ENCODE peak calls at places on chromosomes 13 and 19, in four cellular contexts. G is K562, F is A549, W is HCT116. Q is an unnamed sample.

GRCh38 chr19:30564551-30565011 is 192.4 kb downstream of the ZNF536 start:
- DNase-seq in W (no peak), F (no peak), G (no peak), Q (no peak)

GRCh38 chr19:47310819-47311218 is 1.2 kb downstream of the C5AR1 start:
- DNase-seq in G (no peak), W (no peak), F (peak), Q (peak)

GRCh38 chr13:94550030-94550738 is 45.8 kb downstream of the TGDS start:
- DNase-seq in F (no peak), W (no peak), G (no peak), Q (peak)

GRCh38 chr13:100887729-100888151 is 213.1 kb upstream of the TMTC4 start:
- DNase-seq in F (peak), G (no peak), W (no peak), Q (peak)

GRCh38 chr19:46717716-46718143 is 816 bp upstream of the PRKD2 start:
- DNase-seq in G (no peak), F (no peak), W (no peak), Q (no peak)

GRCh38 chr13:46521921-46522691 is 30.9 kb upstream of the LRCH1 start:
- DNase-seq in W (no peak), G (no peak), F (no peak), Q (no peak)

GRCh38 chr19:9178901-9179300 is at the start of gene OR7D2:
- DNase-seq in G (no peak), W (no peak), F (no peak), Q (peak)

GRCh38 chr13:39462456-39462855 is 140.5 kb downstream of the LHFPL6 start:
- DNase-seq in W (no peak), F (no peak), G (no peak), Q (no peak)

GRCh38 chr19:6103217-6103644 is 7.1 kb downstream of the RFX2 start:
- DNase-seq in W (no peak), G (no peak), F (no peak), Q (peak)

GRCh38 chr13:52414963-52415362 is 9.0 kb upstream of the THSD1 start:
- DNase-seq in W (no peak), G (no peak), F (peak), Q (peak)

GRCh38 chr19:45179063-45179847 is 671 bp downstream of the BLOC1S3 start:
- DNase-seq in W (no peak), F (no peak), G (peak), Q (peak)

GRCh38 chr19:18910801-18911436 is 8.3 kb downstream of the COPE start:
- DNase-seq in F (no peak), W (no peak), G (no peak), Q (no peak)

GRCh38 chr19:29953352-29954247 is 11.6 kb downstream of the URI1 start:
- DNase-seq in F (no peak), W (no peak), G (no peak), Q (no peak)

GRCh38 chr19:6773323-6773931 is 919 bp downstream of the VAV1 start:
- DNase-seq in G (no peak), F (no peak), W (no peak), Q (no peak)

GRCh38 chr19:48878219-48879024 is 6.2 kb downstream of the PPP1R15A start:
- DNase-seq in W (no peak), F (peak), G (peak), Q (peak)

GRCh38 chr13:91450913-91451312 is 52.5 kb downstream of the GPC5 start:
- DNase-seq in W (no peak), F (no peak), G (no peak), Q (no peak)

GRCh38 chr13:74135306-74136088 is 1.3 kb upstream of the KLF12 start:
- DNase-seq in F (peak), G (peak), W (no peak), Q (peak)

GRCh38 chr13:49472186-49472585 is 23.6 kb upstream of the PHF11 start:
- DNase-seq in W (no peak), F (no peak), G (no peak), Q (peak)

GRCh38 chr19:6480843-6481415 is 658 bp downstream of the DENND1C start:
- DNase-seq in F (no peak), G (no peak), W (no peak), Q (no peak)

GRCh38 chr19:34838753-34839431 is 65.9 kb upstream of the ZNF599 start:
- DNase-seq in F (peak), G (no peak), W (no peak), Q (no peak)

GRCh38 chr13:89554801-89555200 is 1792.7 kb upstream of the MIR17HG start:
- DNase-seq in W (no peak), F (no peak), G (no peak), Q (no peak)

GRCh38 chr13:82800391-82800790 is 1081.9 kb downstream of the SLITRK1 start:
- DNase-seq in W (no peak), F (no peak), G (no peak), Q (no peak)

GRCh38 chr13:36475468-36475867 is 43.2 kb downstream of the CCNA1 start:
- DNase-seq in F (peak), G (no peak), W (no peak), Q (no peak)

GRCh38 chr13:110092869-110093268 is 214.1 kb downstream of the COL4A1 start:
- DNase-seq in W (no peak), F (no peak), G (no peak), Q (peak)

GRCh38 chr19:54035215-54036178 is 28.2 kb downstream of the VSTM1 start:
- DNase-seq in F (peak), W (no peak), G (peak), Q (peak)

GRCh38 chr19:38838208-38838985 is 6.8 kb upstream of the ECH1 start:
- DNase-seq in G (peak), F (peak), W (peak), Q (no peak)

GRCh38 chr13:113776231-113777125 is 17.5 kb downstream of the TMEM255B start:
- DNase-seq in W (no peak), G (no peak), F (no peak), Q (no peak)

GRCh38 chr19:291561-292280 is 518 bp upstream of the PLPP2 start:
- DNase-seq in F (peak), G (peak), W (no peak), Q (no peak)

GRCh38 chr13:112078879-112079526 is 12.1 kb downstream of the SOX1 start:
- DNase-seq in W (no peak), G (no peak), F (no peak), Q (no peak)

GRCh38 chr13:96109125-96109524 is 19.2 kb downstream of the HS6ST3 start:
- DNase-seq in W (no peak), G (no peak), F (no peak), Q (no peak)

GRCh38 chr13:112128052-112128610 is 61.2 kb downstream of the SOX1 start:
- DNase-seq in W (no peak), F (no peak), G (no peak), Q (no peak)

GRCh38 chr13:70964124-70964523 is 855.9 kb upstream of the KLHL1 start:
- DNase-seq in G (no peak), W (no peak), F (peak), Q (no peak)

GRCh38 chr19:10442698-10443097 is 22.4 kb downstream of the PDE4A start:
- DNase-seq in G (no peak), F (no peak), W (no peak), Q (no peak)

GRCh38 chr19:35317464-35318043 is 11.4 kb upstream of the CD22 start:
- DNase-seq in G (no peak), W (no peak), F (no peak), Q (no peak)

GRCh38 chr19:23254141-23254910 is 4.1 kb upstream of the ZNF724 start:
- DNase-seq in F (no peak), G (no peak), W (no peak), Q (no peak)

GRCh38 chr19:10010247-10010691 is at the start of gene COL5A3:
- DNase-seq in G (peak), W (no peak), F (peak), Q (peak)

GRCh38 chr13:51041126-51041525 is 69.9 kb downstream of the C13orf42 start:
- DNase-seq in G (no peak), W (no peak), F (no peak), Q (no peak)

GRCh38 chr13:94494021-94494420 is 14.5 kb upstream of the DCT start:
- DNase-seq in W (no peak), F (no peak), G (no peak), Q (no peak)

GRCh38 chr13:41837668-41838067 is 123.2 kb downstream of the VWA8 start:
- DNase-seq in G (no peak), F (no peak), W (no peak), Q (peak)

DNA sequence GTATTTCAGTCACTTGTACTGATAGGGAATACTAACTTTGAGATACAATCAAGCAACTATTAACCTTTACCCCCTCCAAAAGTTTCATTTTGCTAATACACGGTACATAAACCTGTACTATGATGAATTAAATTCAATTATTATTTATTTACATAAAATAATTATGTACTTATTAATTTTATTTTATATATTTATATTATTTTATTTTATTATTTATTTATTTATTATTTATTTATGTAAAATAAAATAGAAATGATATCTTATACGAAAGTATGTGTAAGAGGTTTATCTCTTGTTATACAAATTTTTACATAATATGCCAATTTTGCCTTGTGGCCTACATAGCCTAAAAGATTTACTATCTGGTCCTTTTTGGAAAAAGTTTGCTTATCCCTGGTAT is 564.3 kb downstream of the SLITRK5 start:
- DNase-seq in G (no peak), W (no peak), F (no peak), Q (no peak)
- TF ChIP-seq CEBPB in G (no peak), W (no peak), F (no peak), Q (no peak)

GRCh38 chr13:30337061-30337601 is 29.8 kb upstream of the KATNAL1 start:
- DNase-seq in F (no peak), G (no peak), W (no peak), Q (no peak)

GRCh38 chr13:30338331-30338851 is 31.0 kb upstream of the KATNAL1 start:
- DNase-seq in W (peak), G (no peak), F (no peak), Q (peak)

GRCh38 chr13:30339721-30340366 is 32.5 kb upstream of the KATNAL1 start:
- DNase-seq in G (no peak), W (no peak), F (no peak), Q (no peak)

GRCh38 chr13:30340367-30341184 is 33.2 kb upstream of the KATNAL1 start:
- DNase-seq in W (peak), F (no peak), G (peak), Q (peak)

GRCh38 chr13:30338952-30339351 is 31.6 kb upstream of the KATNAL1 start:
- DNase-seq in F (no peak), W (no peak), G (no peak), Q (no peak)
- TF ChIP-seq CEBPB in F (no peak), W (no peak), G (no peak), Q (no peak)

DNA sequence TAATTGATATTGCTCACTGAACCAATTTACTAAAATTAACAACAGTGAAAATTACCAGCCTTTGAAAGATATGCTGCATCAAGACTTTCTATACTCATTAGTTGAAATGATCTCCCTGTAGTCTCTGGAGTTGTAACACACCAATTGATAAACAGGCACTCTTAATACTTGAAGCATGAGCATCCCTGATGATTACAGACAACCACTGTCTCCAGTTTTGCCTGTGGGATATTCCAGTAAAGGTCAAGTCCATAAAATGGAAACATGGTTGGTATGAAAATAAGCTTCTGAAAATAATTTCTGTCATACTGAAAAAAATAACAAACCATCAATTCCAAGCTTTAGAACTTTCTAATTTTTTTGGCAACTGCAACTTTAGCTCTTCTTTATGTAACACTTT is 405.8 kb downstream of the SPRY2 start:
- DNase-seq in F (no peak), G (no peak), W (no peak), Q (peak)
- TF ChIP-seq CEBPB in F (no peak), G (no peak), W (no peak), Q (no peak)

GRCh38 chr13:98143157-98143553 is 261 bp downstream of the FARP1 start:
- DNase-seq in G (no peak), F (no peak), W (no peak), Q (no peak)
- TF ChIP-seq CEBPB in G (no peak), F (no peak), W (no peak), Q (no peak)

GRCh38 chr13:72150502-72150901 is 283.5 kb upstream of the DACH1 start:
- DNase-seq in W (no peak), G (no peak), F (no peak), Q (no peak)
- TF ChIP-seq CEBPB in W (no peak), G (no peak), F (no peak), Q (no peak)

DNA sequence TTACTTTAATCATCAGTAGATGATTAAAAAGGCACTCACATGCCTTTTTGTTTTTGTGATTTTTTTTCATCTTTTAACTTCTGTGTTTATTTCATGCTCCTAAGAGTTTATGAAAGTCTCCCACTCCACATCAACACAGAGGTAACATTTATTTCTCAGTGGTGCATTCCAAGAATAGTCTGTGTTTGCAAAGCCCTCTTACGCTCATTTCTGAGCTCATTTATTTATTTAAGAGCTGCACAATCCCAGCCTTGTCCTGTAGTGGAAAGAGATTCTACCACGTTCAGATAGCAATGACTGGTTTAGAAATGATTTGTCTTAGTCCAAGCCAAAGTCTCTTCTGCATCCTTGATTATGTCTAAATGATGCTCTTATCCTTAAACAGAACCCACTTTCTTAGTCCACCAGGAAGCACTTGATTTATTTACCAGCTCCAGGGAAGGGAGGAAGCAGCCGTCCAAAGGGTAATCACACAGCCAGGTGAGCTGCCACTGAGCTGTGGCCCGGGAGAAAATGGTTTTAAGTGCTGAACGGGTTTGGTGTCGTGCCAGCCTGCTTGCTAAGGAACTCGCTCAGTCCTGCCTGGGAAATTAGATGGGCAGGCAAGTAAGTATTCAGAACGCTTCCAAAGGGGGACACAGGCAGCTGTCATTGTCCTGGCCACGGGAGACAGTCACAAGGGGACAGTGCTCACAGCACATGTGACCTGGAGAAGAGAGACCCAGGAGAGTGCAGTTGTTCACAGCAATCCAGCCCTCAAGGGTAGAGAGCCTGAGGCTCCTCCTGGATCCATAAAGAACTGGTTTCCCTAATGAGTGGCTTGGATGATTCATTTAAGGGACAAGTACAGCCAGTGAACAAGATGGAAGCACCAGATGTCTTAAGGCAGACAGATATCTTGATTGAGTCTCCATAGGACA is 131.8 kb upstream of the WASF3 start:
- DNase-seq in F (no peak), W (no peak), G (no peak), Q (peak)
- TF ChIP-seq CEBPB in F (no peak), W (no peak), G (no peak), Q (no peak)

GRCh38 chr19:1360818-1361461 is 22.8 kb upstream of the NDUFS7 start:
- DNase-seq in G (no peak), W (no peak), F (no peak), Q (peak)
- TF ChIP-seq CEBPB in G (no peak), W (no peak), F (no peak), Q (no peak)

GRCh38 chr19:42197375-42197817 is 20.1 kb downstream of the DEDD2 start:
- DNase-seq in W (no peak), G (no peak), F (no peak), Q (no peak)
- TF ChIP-seq CEBPB in W (no peak), G (no peak), F (no peak), Q (no peak)

DNA sequence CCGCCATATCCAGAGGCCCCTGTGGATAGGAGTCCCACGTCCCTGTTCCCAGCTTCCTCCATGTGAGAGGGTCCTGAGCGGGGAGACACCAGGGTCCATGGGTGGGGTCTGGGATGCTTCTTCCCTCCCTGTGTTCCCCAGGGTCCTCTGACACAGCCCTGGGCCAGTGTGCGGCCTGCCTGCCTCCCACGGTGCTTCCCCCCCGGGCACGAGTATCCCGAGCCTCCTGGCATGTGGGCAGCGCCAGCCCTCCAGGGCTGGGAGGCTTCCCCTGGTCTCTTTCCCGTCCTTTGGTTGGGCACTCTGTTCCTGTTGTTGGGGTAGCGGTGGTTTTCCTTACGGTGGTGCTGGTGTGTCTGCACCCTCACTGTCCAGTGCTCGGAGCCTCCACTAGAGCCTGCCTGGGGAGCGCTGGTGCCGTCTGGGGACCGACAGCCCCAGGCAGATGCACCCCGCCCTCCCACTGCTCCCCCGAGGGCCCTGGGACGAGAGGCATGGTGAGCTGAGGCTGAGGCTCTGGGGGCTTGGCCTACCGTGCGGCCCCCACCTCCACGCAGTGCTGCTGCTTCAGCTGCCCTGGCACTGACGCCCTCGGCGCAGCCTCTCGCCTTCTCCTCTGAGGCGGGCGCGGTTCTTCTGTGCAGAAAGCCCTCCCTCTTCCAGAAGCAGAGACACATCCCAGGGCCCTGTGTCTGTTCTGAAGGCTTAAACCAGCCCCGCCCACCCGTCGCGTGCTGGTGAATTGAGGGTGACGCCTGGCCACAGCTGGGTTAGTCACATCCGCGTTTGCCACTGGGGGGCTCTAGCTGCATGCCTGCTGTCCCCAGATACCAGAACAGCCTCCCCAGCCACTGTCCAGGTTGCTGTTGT is 27.9 kb downstream of the PLEKHJ1 start:
- DNase-seq in W (no peak), G (peak), F (peak), Q (peak)
- TF ChIP-seq CEBPB in W (no peak), G (no peak), F (no peak), Q (no peak)